ENCODE peak calls at places on chromosomes 5 and 9, in four cellular contexts. One of them, this sample, is unnamed.

GRCh38 chr9:84170521-84171141 is 169.9 kb downstream of the SLC28A3 start:
- DNase-seq in hepatocyte: peak; percentile 66
- DNase-seq in heart right ventricle: peak; percentile 90
- DNase-seq in astrocyte of the spinal cord: peak; percentile 96
- DNase-seq in this sample: peak; percentile 59

GRCh38 chr9:134604834-134605233 is 36.8 kb upstream of the COL5A1 start:
- DNase-seq in hepatocyte: no peak
- DNase-seq in heart right ventricle: peak; percentile 1
- DNase-seq in astrocyte of the spinal cord: no peak
- DNase-seq in this sample: no peak

GRCh38 chr9:114396558-114397218 is 8.9 kb upstream of the AKNA start:
- DNase-seq in astrocyte of the spinal cord: peak; percentile 77
- DNase-seq in hepatocyte: peak; percentile 76
- DNase-seq in heart right ventricle: peak; percentile 34
- DNase-seq in this sample: peak; percentile 57

GRCh38 chr9:107707419-107707837 is 217.9 kb upstream of the KLF4 start:
- DNase-seq in hepatocyte: peak; percentile 42
- DNase-seq in heart right ventricle: no peak
- DNase-seq in astrocyte of the spinal cord: peak; percentile 87
- DNase-seq in this sample: no peak

GRCh38 chr9:104094534-104095020 is 468 bp downstream of the SMC2 start:
- DNase-seq in astrocyte of the spinal cord: no peak
- DNase-seq in heart right ventricle: no peak
- DNase-seq in hepatocyte: no peak
- DNase-seq in this sample: no peak

GRCh38 chr5:150409638-150410523 is 2.8 kb downstream of the CD74 start:
- DNase-seq in hepatocyte: peak; percentile 91
- DNase-seq in astrocyte of the spinal cord: peak; percentile 83
- DNase-seq in heart right ventricle: peak; percentile 90
- DNase-seq in this sample: peak; percentile 91

GRCh38 chr5:98785244-98785643 is 11.8 kb downstream of the RGMB start:
- DNase-seq in astrocyte of the spinal cord: no peak
- DNase-seq in hepatocyte: no peak
- DNase-seq in heart right ventricle: no peak
- DNase-seq in this sample: no peak

GRCh38 chr5:159903134-159903533 is 13.1 kb upstream of the ADRA1B start:
- DNase-seq in heart right ventricle: no peak
- DNase-seq in hepatocyte: no peak
- DNase-seq in astrocyte of the spinal cord: no peak
- DNase-seq in this sample: no peak

GRCh38 chr5:168350315-168350714 is 58.9 kb downstream of the WWC1 start:
- DNase-seq in astrocyte of the spinal cord: no peak
- DNase-seq in hepatocyte: no peak
- DNase-seq in heart right ventricle: no peak
- DNase-seq in this sample: no peak

GRCh38 chr5:29296548-29296947 is 1896.9 kb upstream of the CDH6 start:
- DNase-seq in hepatocyte: peak; percentile 4
- DNase-seq in heart right ventricle: no peak
- DNase-seq in astrocyte of the spinal cord: no peak
- DNase-seq in this sample: no peak